ENCODE peak calls at places on chromosomes 5 and 9, in seven cellular contexts. W is mesenchymal stem cell; Z is cardiac muscle cell; T is effector memory CD4-positive, alpha-beta T cell; Q is tibial nerve; G is psoas muscle; V is K562. I is an unnamed sample. For H3K4me1 and H3K9me3, the result is how much of the 10 kb centered on the place peaks cover.

GRCh38 chr9:127494304-127494702 is 43.0 kb downstream of the LRSAM1 start:
- DNase-seq in G (no peak), Z (no peak), V (no peak), W (no peak), T (no peak), Q (no peak), I (no peak)

GRCh38 chr9:138022756-138023393 is 145.3 kb downstream of the CACNA1B start:
- DNase-seq in T (no peak), G (no peak), W (no peak), Q (no peak), V (no peak), Z (no peak), I (no peak)

GRCh38 chr5:153835891-153836515 is 202.7 kb downstream of the FAM114A2 start:
- DNase-seq in Z (no peak), V (no peak), G (no peak), W (no peak), Q (no peak), T (no peak), I (no peak)

GRCh38 chr9:114286146-114286679 is 36.7 kb upstream of the ORM1 start:
- DNase-seq in G (no peak), T (no peak), W (no peak), Z (no peak), Q (no peak), V (no peak), I (no peak)

GRCh38 chr9:13568446-13568845 is 289.0 kb upstream of the MPDZ start:
- DNase-seq in G (no peak), T (no peak), W (peak), Z (no peak), Q (peak), V (no peak), I (peak)

GRCh38 chr9:135478858-135479468 is 619 bp upstream of the PPP1R26 start:
- DNase-seq in V (peak), W (peak), G (no peak), Z (peak), T (no peak), Q (peak), I (peak)

GRCh38 chr9:135487281-135488012 is 7.9 kb downstream of the PPP1R26 start:
- DNase-seq in V (no peak), W (no peak), G (no peak), Z (no peak), Q (no peak), T (no peak), I (no peak)

GRCh38 chr5:132226516-132227234 is 978 bp downstream of the P4HA2 start:
- DNase-seq in Z (no peak), G (peak), V (no peak), W (no peak), Q (no peak), T (no peak), I (peak)

GRCh38 chr9:121981118-121981883 is 111.8 kb downstream of the TTLL11 start:
- DNase-seq in W (no peak), Q (no peak), G (no peak), V (no peak), Z (no peak), T (no peak), I (no peak)

GRCh38 chr5:14739538-14739937 is 75.0 kb downstream of the OTULIN start:
- DNase-seq in W (peak), V (no peak), Z (no peak), G (no peak), Q (no peak), T (no peak), I (peak)

GRCh38 chr5:56414056-56414455 is 180.9 kb upstream of the ANKRD55 start:
- DNase-seq in T (no peak), Z (no peak), W (no peak), V (no peak), G (no peak), Q (no peak), I (peak)

GRCh38 chr5:169811680-169812079 is 168.6 kb downstream of the INSYN2B start:
- DNase-seq in W (no peak), V (no peak), Q (no peak), T (no peak), G (no peak), Z (no peak), I (no peak)

GRCh38 chr5:95955996-95956899 is 5.4 kb downstream of the ELL2 start:
- DNase-seq in T (no peak), Z (peak), W (no peak), Q (peak), G (no peak), V (no peak), I (peak)

GRCh38 chr5:69418559-69418958 is 3.6 kb downstream of the MARVELD2 start:
- DNase-seq in Q (no peak), Z (no peak), V (no peak), G (no peak), T (no peak), W (no peak), I (no peak)

GRCh38 chr9:133727876-133728441 is 10.2 kb downstream of the SARDH start:
- DNase-seq in Q (no peak), T (no peak), V (peak), G (no peak), Z (no peak), W (no peak), I (no peak)

GRCh38 chr9:133730994-133731715 is 7.0 kb downstream of the SARDH start:
- DNase-seq in Z (no peak), G (no peak), W (no peak), Q (no peak), T (no peak), V (no peak), I (no peak)

GRCh38 chr9:133731876-133732321 is 6.3 kb downstream of the SARDH start:
- DNase-seq in V (peak), W (peak), G (no peak), T (no peak), Z (peak), Q (no peak), I (peak)

GRCh38 chr9:133728856-133729645 is 9.1 kb downstream of the SARDH start:
- DNase-seq in G (no peak), Z (no peak), Q (no peak), W (no peak), T (no peak), V (no peak), I (no peak)

GRCh38 chr9:133729646-133730281 is 8.4 kb downstream of the SARDH start:
- DNase-seq in Z (no peak), W (no peak), G (no peak), T (no peak), V (no peak), Q (no peak), I (no peak)
- H3K4me1 ChIP-seq in Z (under half), W (under half), G (under half), T (under half), V (under half), Q (under half), I (under half)

DNA sequence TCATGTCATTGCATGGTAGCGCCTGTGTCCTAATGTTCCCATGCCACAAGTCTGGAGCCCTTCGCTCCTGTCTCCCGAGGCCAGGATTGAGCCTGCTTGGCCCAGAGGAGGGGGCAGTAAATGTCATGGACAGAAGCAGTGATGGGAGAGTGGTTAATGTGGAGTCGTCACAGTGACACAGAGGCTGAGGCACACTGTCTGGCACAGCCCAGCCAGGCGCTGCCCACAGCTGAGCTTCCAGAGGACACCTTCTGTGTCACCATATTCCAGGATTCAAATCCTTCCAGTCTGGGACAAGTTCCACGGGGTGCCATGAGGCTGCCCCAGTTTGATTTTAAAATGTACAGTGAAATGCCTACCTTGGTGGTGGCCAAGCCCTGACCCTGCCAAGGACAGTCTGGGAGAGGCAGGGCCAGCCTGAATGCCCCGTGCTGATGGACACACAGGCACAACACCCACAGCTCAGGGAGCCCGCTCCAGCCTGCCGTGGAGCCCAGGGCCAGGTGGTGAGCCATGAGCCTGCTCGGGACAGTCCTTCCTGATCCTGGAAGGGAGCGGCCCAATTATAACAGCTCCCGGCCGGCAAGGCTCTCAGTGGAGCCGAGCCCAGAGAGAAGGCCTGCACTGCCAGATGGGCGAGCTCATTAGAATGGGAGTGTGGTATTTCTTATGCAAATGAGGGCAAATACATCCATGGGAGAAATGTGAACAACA is 99.1 kb upstream of the RUFY1 start:
- DNase-seq in T (no peak), G (no peak), Q (no peak), W (no peak), V (no peak), Z (no peak), I (no peak)
- H3K9me3 ChIP-seq in T (under half), G (under half), Q (under half), W (under half), V (under half), Z (under half), I (under half)

GRCh38 chr9:131496844-131497425 is 5.8 kb upstream of the POMT1 start:
- DNase-seq in W (no peak), T (no peak), G (no peak), Z (no peak), Q (no peak), V (no peak), I (no peak)
- H3K4me1 ChIP-seq in W (under half), T (under half), G (under half), Z (under half), Q (under half), V (under half), I (under half)

GRCh38 chr5:141409598-141410306 is 1.9 kb downstream of the PCDHGB6 start:
- DNase-seq in W (no peak), V (no peak), T (no peak), Q (no peak), G (no peak), Z (no peak), I (no peak)

GRCh38 chr5:141411575-141411974 is 1.2 kb upstream of the PCDHGA10 start:
- DNase-seq in G (no peak), T (no peak), V (no peak), Q (no peak), W (peak), Z (no peak), I (no peak)

GRCh38 chr5:141419074-141419880 is 1.6 kb upstream of the PCDHGA11 start:
- DNase-seq in T (no peak), G (no peak), Z (no peak), Q (no peak), W (no peak), V (no peak), I (no peak)

GRCh38 chr5:141412853-141413539 is at the start of gene PCDHGA10:
- DNase-seq in Z (peak), V (peak), G (peak), Q (peak), W (peak), T (peak), I (peak)

DNA sequence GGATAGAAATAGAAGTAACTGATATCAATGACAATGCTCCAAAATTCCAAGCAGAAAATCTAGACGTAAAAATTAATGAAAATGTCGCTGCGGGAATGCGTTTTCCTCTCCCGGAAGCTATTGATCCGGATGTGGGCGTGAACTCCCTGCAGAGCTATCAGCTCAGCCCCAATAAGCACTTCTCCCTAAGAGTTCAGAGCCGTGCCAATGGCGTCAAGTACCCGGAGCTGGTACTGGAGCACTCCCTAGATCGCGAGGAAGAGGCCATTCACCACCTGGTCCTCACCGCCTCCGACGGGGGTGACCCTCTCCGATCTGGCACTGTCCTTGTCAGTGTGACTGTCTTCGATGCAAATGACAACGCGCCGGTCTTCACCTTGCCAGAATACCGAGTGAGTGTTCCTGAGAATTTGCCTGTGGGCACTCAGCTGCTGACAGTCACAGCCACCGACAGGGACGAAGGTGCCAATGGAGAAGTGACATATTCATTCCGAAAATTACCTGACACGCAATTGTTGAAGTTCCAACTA is 818 bp downstream of the PCDHGA10 start:
- DNase-seq in Z (no peak), V (no peak), G (no peak), T (no peak), Q (no peak), W (peak), I (no peak)
- H3K9me3 ChIP-seq in Z (under half), V (under half), G (under half), T (under half), Q (under half), W (under half), I (under half)

GRCh38 chr5:107314330-107314729 is 356.4 kb downstream of the EFNA5 start:
- DNase-seq in Z (no peak), G (no peak), V (no peak), W (no peak), T (no peak), Q (no peak), I (no peak)

GRCh38 chr5:107313098-107313497 is 357.6 kb downstream of the EFNA5 start:
- DNase-seq in Q (no peak), Z (no peak), V (no peak), G (no peak), T (no peak), W (no peak), I (no peak)

GRCh38 chr5:107313921-107314320 is 356.8 kb downstream of the EFNA5 start:
- DNase-seq in Z (peak), W (no peak), G (no peak), T (no peak), Q (no peak), V (no peak), I (no peak)

GRCh38 chr5:107306597-107306996 is 364.1 kb downstream of the EFNA5 start:
- DNase-seq in G (no peak), Q (no peak), Z (no peak), W (no peak), T (no peak), V (no peak), I (no peak)

GRCh38 chr5:107310181-107310580 is 360.6 kb downstream of the EFNA5 start:
- DNase-seq in V (no peak), W (no peak), G (no peak), T (no peak), Z (no peak), Q (no peak), I (no peak)
- H3K4me1 ChIP-seq in V (under half), W (under half), G (under half), T (under half), Z (under half), Q (under half), I (under half)

GRCh38 chr5:116452774-116453368 is 121.8 kb downstream of the SEMA6A start:
- DNase-seq in W (peak), Q (no peak), Z (no peak), V (no peak), G (no peak), T (no peak), I (no peak)

GRCh38 chr5:116455061-116455460 is 119.6 kb downstream of the SEMA6A start:
- DNase-seq in T (no peak), Z (peak), G (no peak), Q (no peak), W (peak), V (no peak), I (peak)

GRCh38 chr5:116451905-116452450 is 122.6 kb downstream of the SEMA6A start:
- DNase-seq in Q (no peak), V (no peak), W (no peak), T (no peak), G (no peak), Z (no peak), I (no peak)

GRCh38 chr5:116454417-116454927 is 120.2 kb downstream of the SEMA6A start:
- DNase-seq in Z (no peak), T (no peak), W (peak), Q (peak), V (no peak), G (no peak), I (peak)

GRCh38 chr5:116453920-116454319 is 120.7 kb downstream of the SEMA6A start:
- DNase-seq in T (no peak), Z (no peak), W (no peak), G (no peak), Q (no peak), V (no peak), I (no peak)
- H3K9me3 ChIP-seq in T (under half), Z (under half), W (under half), G (under half), Q (under half), V (under half), I (under half)

I was measured in adipocyte.